ENCODE peak calls at places on chromosomes 7 and 10, in eight cellular contexts. P is midbrain; Z is activated T-cell treated with anti-CD3 and anti-CD28 coated beads, Interleukin-2, amount 50 U/mL, for 1 hour; S is GM12892; L is amygdala; R is osteocyte; W is neural crest cell; Y is activated gamma-delta T cell treated with Interleukin-2 at 50 U/mL for 16 hours. X is an unnamed sample.
A peak's percentile ranks its signal among the peaks of the same experiment; 100 is the strongest.

GRCh38 chr7:4399596-4399995 is 282.5 kb upstream of the FOXK1 start:
- DNase-seq in P (no peak), Z (no peak), S (no peak), L (no peak), R (no peak), W (no peak), Y (no peak), X (no peak)

GRCh38 chr7:1768835-1769234 is 98.8 kb downstream of the ELFN1 start:
- DNase-seq in P (no peak), Z (no peak), S (no peak), L (no peak), R (no peak), W (no peak), Y (no peak), X (no peak)

GRCh38 chr10:103714232-103714891 is 141.0 kb downstream of the SH3PXD2A start:
- DNase-seq in P (no peak), Z (no peak), S (no peak), L (no peak), R (no peak), W (no peak), Y (no peak), X (no peak)

GRCh38 chr10:77965294-77965693 is 38.7 kb upstream of the DLG5 start:
- DNase-seq in P (no peak), Z (no peak), S (no peak), L (no peak), R (no peak), W (no peak), Y (no peak), X (no peak)

GRCh38 chr10:25467861-25468260 is 293.1 kb downstream of the GPR158 start:
- DNase-seq in P (no peak), Z (no peak), S (no peak), L (no peak), R (no peak), W (no peak), Y (no peak), X (no peak)

GRCh38 chr7:149771199-149771636 is 2.2 kb downstream of the ZNF467 start:
- DNase-seq in P (no peak), Z (no peak), S (no peak), L (no peak), R (no peak), W (no peak), Y (no peak), X (no peak)

GRCh38 chr10:8114741-8115340 is 60.4 kb downstream of the GATA3 start:
- DNase-seq in P (no peak), Z (no peak), S (no peak), L (no peak), R (no peak), W (no peak), Y (no peak), X (no peak)

GRCh38 chr10:113026679-113027078 is 76.6 kb downstream of the TCF7L2 start:
- DNase-seq in P (no peak), Z (no peak), S (no peak), L (no peak), R (no peak), W (no peak), Y (no peak), X (no peak)

GRCh38 chr10:89392974-89393373 is 551 bp downstream of the IFIT1 start:
- DNase-seq in P (peak; percentile 51), Z (no peak), S (no peak), L (no peak), R (no peak), W (no peak), Y (no peak), X (peak; percentile 38)

GRCh38 chr10:102324061-102324460 is 71.4 kb upstream of the NFKB2 start:
- DNase-seq in P (no peak), Z (no peak), S (no peak), L (no peak), R (no peak), W (no peak), Y (no peak), X (no peak)

GRCh38 chr10:31288001-31288400 is 31.0 kb upstream of the ZEB1 start:
- DNase-seq in P (no peak), Z (no peak), S (no peak), L (no peak), R (no peak), W (no peak), Y (no peak), X (no peak)

X was measured in cardiac muscle cell.